ENCODE peak calls at places on chromosomes 6 and 20, in eight cellular contexts. E is fibroblast of lung; F is PC-3; S is tibial artery; Z is Peyer's patch; D is CD8-positive, alpha-beta memory T cell; C is body of pancreas; O is neural progenitor cell. N is an unnamed sample. For H3K36me3 and H3K4me1, the result is how much of the 10 kb centered on the place peaks cover.

GRCh38 chr20:62501801-62502495 is 26.2 kb upstream of the GATA5 start:
- DNase-seq in D (peak), F (peak), Z (no peak), E (peak), S (no peak), C (peak), O (no peak), N (no peak)

GRCh38 chr6:134352786-134353480 is 35.0 kb upstream of the SGK1 start:
- DNase-seq in D (no peak), C (no peak), E (peak), Z (no peak), O (peak), F (peak), S (no peak), N (no peak)

GRCh38 chr6:70398783-70399730 is 14.3 kb upstream of the FAM135A start:
- DNase-seq in F (peak), O (no peak), C (peak), E (peak), S (no peak), Z (peak), D (no peak), N (no peak)

GRCh38 chr6:14110001-14110818 is 7.4 kb upstream of the CD83 start:
- DNase-seq in Z (no peak), C (no peak), D (no peak), E (no peak), O (no peak), F (no peak), S (no peak), N (no peak)

GRCh38 chr6:558959-559358 is 97.9 kb downstream of the HUS1B start:
- DNase-seq in D (no peak), E (no peak), F (no peak), C (no peak), S (no peak), Z (no peak), O (no peak), N (no peak)

GRCh38 chr6:131982740-131983259 is 31.6 kb upstream of the CCN2 start:
- DNase-seq in Z (no peak), F (peak), D (no peak), C (no peak), S (no peak), O (no peak), E (peak), N (no peak)

GRCh38 chr20:41499961-41500725 is 118.0 kb downstream of the CHD6 start:
- DNase-seq in C (no peak), O (no peak), S (no peak), Z (no peak), D (no peak), E (no peak), F (no peak), N (no peak)

GRCh38 chr6:125251516-125252229 is 50.1 kb downstream of the HDDC2 start:
- DNase-seq in O (peak), E (peak), Z (no peak), S (no peak), D (no peak), F (no peak), C (no peak), N (no peak)

DNA sequence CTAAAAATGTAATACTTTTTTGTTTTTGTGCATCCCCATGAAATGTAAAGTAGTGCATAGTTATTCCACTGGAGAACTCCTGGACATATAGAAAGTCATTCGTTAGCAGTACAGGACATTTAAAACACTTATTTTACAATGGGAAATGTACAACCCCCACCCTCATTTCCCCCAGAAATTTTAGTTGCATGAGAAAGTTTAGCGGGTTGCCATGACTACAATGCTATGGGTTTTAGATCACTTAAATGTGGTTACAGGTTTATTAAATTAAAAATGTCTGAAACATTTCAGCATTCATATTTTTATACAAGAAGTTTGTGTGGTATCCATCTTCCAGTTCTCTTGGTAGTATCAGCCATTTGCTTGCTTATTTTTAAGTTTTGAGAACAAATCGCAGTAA is 54.9 kb upstream of the TRAF3IP2 start:
- DNase-seq in E (no peak), D (no peak), S (no peak), F (no peak), Z (no peak), O (no peak), C (no peak), N (no peak)
- H3K36me3 ChIP-seq in E (under half), D (under half), S (under half), F (under half), Z (under half), O (under half), C (under half), N (under half)

GRCh38 chr20:1664911-1665310 is 7.3 kb upstream of the SIRPG start:
- DNase-seq in O (no peak), F (no peak), S (no peak), E (no peak), C (no peak), D (peak), Z (no peak), N (no peak)
- H3K4me1 ChIP-seq in O (under half), F (under half), S (under half), E (under half), C (under half), D (half or more), Z (under half), N (under half)

DNA sequence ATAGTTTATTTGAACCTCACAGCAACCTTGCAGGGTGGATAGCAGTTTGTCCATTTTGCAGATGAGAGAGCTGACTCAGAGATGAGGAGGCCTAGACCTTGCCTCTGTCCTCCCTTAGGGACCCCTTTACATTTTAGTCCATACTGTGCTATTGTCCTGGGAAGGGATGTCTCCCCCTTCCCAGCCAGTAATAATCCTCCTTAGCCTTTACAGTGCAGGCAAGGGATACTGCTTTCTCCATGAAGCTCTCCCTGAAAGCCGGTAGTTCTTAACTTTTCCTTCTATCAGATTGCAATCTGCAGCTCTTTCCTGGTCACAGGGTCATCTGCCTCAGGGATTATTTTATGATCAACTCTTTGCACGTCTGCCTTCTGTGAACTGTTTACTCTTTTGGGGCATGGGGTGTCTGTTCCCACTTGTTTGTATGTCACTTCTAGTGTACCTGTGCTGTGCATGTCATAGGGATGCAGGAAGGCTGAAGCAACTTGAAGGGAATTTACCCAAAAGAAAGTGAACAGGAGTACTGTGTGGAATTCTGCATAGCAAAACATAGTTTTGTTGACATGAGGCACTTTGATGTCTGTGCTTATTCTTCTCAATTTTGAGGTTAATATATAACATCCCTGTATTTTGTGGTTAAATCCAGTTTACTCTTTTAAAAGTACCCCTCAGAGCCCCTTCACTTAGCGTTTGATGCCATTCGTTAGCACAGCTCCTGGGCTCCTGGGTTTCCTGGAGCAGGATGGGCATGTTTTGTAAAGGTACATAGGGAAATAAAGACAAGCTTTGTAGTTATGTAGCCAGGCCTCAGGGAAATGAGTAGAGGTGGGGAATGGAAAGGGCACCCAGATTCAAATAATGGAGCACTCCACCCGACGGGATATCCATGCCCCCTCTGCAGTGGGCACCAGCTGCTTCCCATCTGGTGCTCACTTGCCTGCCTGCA is 38.1 kb downstream of the DHX35 start:
- DNase-seq in S (no peak), E (no peak), Z (no peak), C (no peak), D (no peak), F (no peak), O (no peak), N (no peak)
- H3K36me3 ChIP-seq in S (half or more), E (under half), Z (under half), C (under half), D (under half), F (under half), O (under half), N (under half)

GRCh38 chr20:7692478-7692877 is 247.8 kb downstream of the HAO1 start:
- DNase-seq in D (no peak), E (no peak), F (peak), Z (no peak), S (no peak), O (no peak), C (no peak), N (no peak)
- H3K4me1 ChIP-seq in D (under half), E (under half), F (under half), Z (under half), S (under half), O (under half), C (under half), N (under half)

DNA sequence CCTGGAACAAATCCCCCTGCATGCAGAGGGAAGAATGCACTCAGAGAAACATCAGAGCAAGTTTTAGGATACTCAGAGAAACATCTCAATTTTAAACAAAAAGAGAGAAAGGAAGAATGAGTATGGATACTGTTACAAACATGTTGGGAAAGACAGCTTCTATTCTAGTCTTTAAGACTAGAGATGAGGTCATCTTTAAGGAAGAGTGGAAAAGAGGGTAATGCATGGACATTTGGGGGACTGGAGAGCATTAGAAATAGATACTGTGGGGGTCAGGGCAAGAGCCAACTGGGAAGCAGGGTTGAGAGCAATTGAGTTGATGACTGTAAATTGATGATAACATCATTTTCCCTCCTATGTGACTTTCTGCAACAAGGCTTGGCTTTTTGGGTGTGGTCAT is 431.2 kb downstream of the CDH26 start:
- DNase-seq in E (no peak), F (no peak), O (no peak), S (no peak), D (no peak), C (no peak), Z (no peak), N (no peak)
- H3K36me3 ChIP-seq in E (under half), F (under half), O (under half), S (under half), D (under half), C (under half), Z (under half), N (under half)

GRCh38 chr6:92848901-92849300 is 570.5 kb downstream of the EPHA7 start:
- DNase-seq in C (no peak), D (no peak), O (no peak), S (no peak), E (no peak), F (no peak), Z (no peak), N (no peak)
- H3K4me1 ChIP-seq in C (under half), D (under half), O (under half), S (under half), E (under half), F (under half), Z (under half), N (under half)

DNA sequence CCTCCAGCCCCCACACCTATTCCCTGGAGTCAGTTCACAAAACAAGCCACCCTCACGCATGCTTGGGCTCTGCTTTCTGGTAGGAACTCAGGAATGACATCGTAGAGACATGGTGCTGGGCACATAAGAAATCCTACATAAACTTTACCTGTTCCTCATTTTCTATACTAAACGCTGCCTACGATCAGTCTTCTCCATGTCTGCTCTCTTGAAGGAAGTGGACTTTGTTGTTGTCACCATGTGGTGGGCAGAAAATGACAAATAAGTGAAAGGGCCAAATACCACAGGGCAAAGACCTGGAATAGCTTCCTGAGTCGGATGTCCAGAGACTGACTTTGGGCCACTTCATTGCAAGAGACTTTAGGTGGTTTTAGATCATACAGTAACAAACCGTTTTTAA is 10.1 kb downstream of the MYLK4 start:
- DNase-seq in E (no peak), O (no peak), F (no peak), Z (no peak), S (no peak), C (no peak), D (no peak), N (no peak)
- H3K36me3 ChIP-seq in E (under half), O (under half), F (under half), Z (under half), S (under half), C (under half), D (under half), N (under half)

N was measured in uterus.